ENCODE peak calls at places on chromosomes 2 and 18, in four cellular contexts. D, L, A and J are unnamed samples.
A peak's percentile ranks its signal among the peaks of the same experiment; 100 is the strongest.

GRCh38 chr2:30421551-30422436 is 25.3 kb upstream of the LCLAT1 start:
- DNase-seq in D (no peak), A (no peak), L (no peak), J (no peak)

GRCh38 chr2:74312913-74313312 is 30.3 kb downstream of the SLC4A5 start:
- DNase-seq in L (no peak), D (no peak), A (no peak), J (no peak)

GRCh38 chr2:128307595-128307994 is 11.1 kb downstream of the HS6ST1 start:
- DNase-seq in A (peak; percentile 9), L (no peak), D (no peak), J (no peak)

GRCh38 chr2:120596191-120596781 is 139.4 kb upstream of the GLI2 start:
- DNase-seq in A (no peak), D (no peak), L (no peak), J (no peak)

GRCh38 chr2:107276034-107276433 is 390.1 kb upstream of the ST6GAL2 start:
- DNase-seq in L (no peak), A (no peak), D (no peak), J (no peak)

GRCh38 chr2:9714630-9715214 is 83.9 kb upstream of the YWHAQ start:
- DNase-seq in D (peak; percentile 80), L (no peak), A (no peak), J (no peak)

GRCh38 chr18:5393779-5394178 is 98.3 kb upstream of the ZBTB14 start:
- DNase-seq in A (no peak), D (no peak), L (no peak), J (no peak)

GRCh38 chr2:172090044-172090946 is 5.0 kb downstream of the DLX1 start:
- DNase-seq in D (peak; percentile 69), A (no peak), L (no peak), J (no peak)

GRCh38 chr2:73080321-73081131 is 9.0 kb upstream of the SFXN5 start:
- DNase-seq in D (no peak), A (no peak), L (no peak), J (no peak)

GRCh38 chr2:200252661-200253067 is 53.8 kb upstream of the SPATS2L start:
- DNase-seq in A (no peak), D (no peak), L (no peak), J (no peak)

GRCh38 chr2:164620873-164621760 is at the start of gene GRB14:
- DNase-seq in D (peak; percentile 90), A (peak; percentile 43), L (peak; percentile 76), J (peak; percentile 45)

GRCh38 chr2:144927429-144927828 is 407.5 kb upstream of the ZEB2 start:
- DNase-seq in D (no peak), A (no peak), L (no peak), J (no peak)

GRCh38 chr2:60830991-60831390 is 50.4 kb upstream of the REL start:
- DNase-seq in A (no peak), D (no peak), L (no peak), J (no peak)

GRCh38 chr2:230932556-230933511 is 7.8 kb upstream of the GPR55 start:
- DNase-seq in L (no peak), A (peak; percentile 76), D (peak; percentile 61), J (peak; percentile 26)

GRCh38 chr2:113337809-113338208 is 59.1 kb upstream of the PAX8 start:
- DNase-seq in A (no peak), D (no peak), L (no peak), J (no peak)

GRCh38 chr2:173596226-173596625 is 241.6 kb downstream of the CDCA7 start:
- DNase-seq in A (no peak), L (no peak), D (no peak), J (no peak)

GRCh38 chr18:13611616-13612110 is 114.7 kb downstream of the FAM210A start:
- DNase-seq in D (peak; percentile 85), A (no peak), L (no peak), J (no peak)

GRCh38 chr2:229543176-229543873 is 171.0 kb downstream of the DNER start:
- DNase-seq in L (no peak), D (no peak), A (no peak), J (no peak)

GRCh38 chr2:113132622-113133021 is 5.2 kb downstream of the IL1RN start:
- DNase-seq in A (no peak), L (no peak), D (peak; percentile 20), J (no peak)

GRCh38 chr2:63572001-63572400 is 16.3 kb downstream of the WDPCP start:
- DNase-seq in D (no peak), A (no peak), L (no peak), J (no peak)

GRCh38 chr2:27792759-27793158 is 21.2 kb downstream of the MRPL33 start:
- DNase-seq in L (no peak), D (no peak), A (no peak), J (no peak)

GRCh38 chr2:70511986-70512729 is 41.5 kb downstream of the TGFA start:
- DNase-seq in D (no peak), A (no peak), L (no peak), J (no peak)

GRCh38 chr2:19799881-19800780 is 101.7 kb downstream of the TTC32 start:
- DNase-seq in D (no peak), L (no peak), A (no peak), J (no peak)

GRCh38 chr2:96877513-96878159 is 7.8 kb upstream of the SEMA4C start:
- DNase-seq in D (peak; percentile 70), A (no peak), L (no peak), J (no peak)
- H3K4me1 ChIP-seq in D (peaks cover 15% of the 10 kb centered on the region), A (peaks cover 4% of the 10 kb centered on the region), L (no peaks in the 10 kb centered on the region), J (peaks cover 10% of the 10 kb centered on the region)

GRCh38 chr2:66268756-66269155 is 166.2 kb upstream of the MEIS1 start:
- DNase-seq in A (no peak), D (no peak), L (no peak), J (no peak)

GRCh38 chr2:66270247-66270646 is 164.7 kb upstream of the MEIS1 start:
- DNase-seq in A (no peak), L (no peak), D (no peak), J (no peak)

GRCh38 chr2:66269166-66269565 is 165.8 kb upstream of the MEIS1 start:
- DNase-seq in D (no peak), A (no peak), L (no peak), J (no peak)

GRCh38 chr2:66275984-66276383 is 158.9 kb upstream of the MEIS1 start:
- DNase-seq in L (no peak), D (no peak), A (no peak), J (no peak)

GRCh38 chr2:66271777-66272176 is 163.1 kb upstream of the MEIS1 start:
- DNase-seq in D (no peak), A (no peak), L (no peak), J (no peak)
- TF ChIP-seq POLR2A in D (no peak), A (no peak), L (no peak), J (no peak)

GRCh38 chr2:101655941-101656422 is 41.5 kb upstream of the MAP4K4 start:
- DNase-seq in L (no peak), D (no peak), A (no peak), J (no peak)

GRCh38 chr2:101653469-101653868 is 44.0 kb upstream of the MAP4K4 start:
- DNase-seq in A (no peak), D (no peak), L (no peak), J (no peak)

GRCh38 chr2:101658387-101658786 is 39.1 kb upstream of the MAP4K4 start:
- DNase-seq in L (no peak), A (no peak), D (no peak), J (no peak)

GRCh38 chr2:101657787-101658186 is 39.7 kb upstream of the MAP4K4 start:
- DNase-seq in D (no peak), A (no peak), L (no peak), J (no peak)
- H3K9me3 ChIP-seq in D (no peaks in the 10 kb centered on the region), A (no peaks in the 10 kb centered on the region), L (no peaks in the 10 kb centered on the region), J (no peaks in the 10 kb centered on the region)

DNA sequence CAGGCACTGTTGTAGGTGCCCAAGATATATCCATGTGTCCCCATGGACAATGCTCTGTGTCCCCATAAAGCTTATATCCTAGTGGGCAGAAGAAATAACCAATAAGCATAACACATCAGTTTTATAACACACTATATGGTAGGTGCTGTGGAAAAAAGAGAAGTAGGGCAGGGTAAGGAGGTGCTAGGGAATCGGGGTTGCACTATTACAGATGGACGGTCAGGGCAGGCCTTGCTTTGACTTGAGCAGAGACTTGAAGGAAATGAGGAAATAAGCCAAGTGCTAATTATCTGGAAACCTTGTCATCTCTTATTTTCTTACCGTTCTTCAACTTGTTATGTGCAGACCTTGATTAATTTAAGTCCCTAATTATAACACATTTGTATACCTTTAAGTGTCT is 82.0 kb downstream of the PHLPP1 start:
- DNase-seq in L (no peak), A (no peak), D (no peak), J (no peak)
- H3K4me1 ChIP-seq in L (peaks cover 32% of the 10 kb centered on the region), A (no peaks in the 10 kb centered on the region), D (no peaks in the 10 kb centered on the region), J (no peaks in the 10 kb centered on the region)

GRCh38 chr2:36397728-36398413 is 42.3 kb downstream of the CRIM1 start:
- DNase-seq in D (no peak), A (no peak), L (peak; percentile 98), J (no peak)
- TF ChIP-seq POLR2A in D (no peak), A (no peak), L (no peak), J (no peak)

GRCh38 chr2:235430366-235431083 is 63.3 kb upstream of the AGAP1 start:
- DNase-seq in D (no peak), L (no peak), A (no peak), J (no peak)
- H3K9me3 ChIP-seq in D (no peaks in the 10 kb centered on the region), L (no peaks in the 10 kb centered on the region), A (no peaks in the 10 kb centered on the region), J (no peaks in the 10 kb centered on the region)

GRCh38 chr2:220795705-220796104 is 776.4 kb downstream of the EPHA4 start:
- DNase-seq in A (no peak), D (no peak), L (no peak), J (no peak)
- H3K4me1 ChIP-seq in A (no peaks in the 10 kb centered on the region), D (no peaks in the 10 kb centered on the region), L (no peaks in the 10 kb centered on the region), J (no peaks in the 10 kb centered on the region)

GRCh38 chr2:25878361-25879132 is at the start of gene ASXL2:
- DNase-seq in A (peak; percentile 95), D (peak; percentile 100), L (peak; percentile 99), J (peak; percentile 98)
- TF ChIP-seq POLR2A in A (peak; percentile 56), D (no peak), L (peak; percentile 88), J (no peak)

DNA sequence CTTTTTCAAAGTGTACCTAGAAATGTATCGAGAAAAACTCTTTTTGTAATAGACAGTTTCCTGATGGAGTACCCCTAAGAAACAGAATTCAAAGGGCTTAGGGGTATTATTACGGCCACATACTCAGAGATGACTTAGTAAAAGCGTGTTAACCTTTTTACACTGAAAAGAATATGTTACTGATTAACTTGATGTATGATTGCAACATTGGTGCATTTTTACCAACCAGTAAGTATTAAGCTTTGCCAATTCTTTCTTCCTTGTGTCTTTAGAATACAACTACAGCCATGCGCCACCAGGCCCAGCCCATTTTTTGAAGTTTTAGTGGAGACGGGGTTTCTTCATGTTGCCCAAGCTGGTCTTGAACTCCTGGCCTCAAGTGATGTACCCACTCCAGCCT is 1997.0 kb upstream of the LRRTM1 start:
- DNase-seq in L (no peak), D (no peak), A (no peak), J (no peak)
- H3K9me3 ChIP-seq in L (peaks cover 7% of the 10 kb centered on the region), D (peaks cover 4% of the 10 kb centered on the region), A (no peaks in the 10 kb centered on the region), J (no peaks in the 10 kb centered on the region)

GRCh38 chr18:29004921-29005320 is 828.0 kb upstream of the CDH2 start:
- DNase-seq in D (no peak), L (no peak), A (no peak), J (no peak)
- H3K4me1 ChIP-seq in D (no peaks in the 10 kb centered on the region), L (no peaks in the 10 kb centered on the region), A (peaks cover 3% of the 10 kb centered on the region), J (no peaks in the 10 kb centered on the region)